ENCODE peak calls at places on chromosome 20, in seven cellular contexts. U is lower leg skin, W is foreskin fibroblast, M is AG10803, N is choroid plexus epithelial cell, F is A549, K is heart left ventricle. R is an unnamed sample.

GRCh38 chr20:59938696-59939051 is 1.4 kb downstream of the PPP1R3D start:
- DNase-seq in N (peak; percentile 5), F (no peak), K (peak; percentile 26), U (no peak), M (peak; percentile 47), W (peak; percentile 21), R (no peak)

GRCh38 chr20:57498425-57499400 is 26.2 kb downstream of the CTCFL start:
- DNase-seq in M (peak; percentile 21), N (peak; percentile 23), W (no peak), F (peak; percentile 40), U (no peak), K (no peak), R (peak; percentile 6)

GRCh38 chr20:20664795-20665194 is 47.6 kb downstream of the RALGAPA2 start:
- DNase-seq in W (no peak), U (no peak), M (no peak), F (peak; percentile 66), N (peak; percentile 52), K (no peak), R (peak; percentile 16)

GRCh38 chr20:57514273-57514751 is 10.6 kb downstream of the CTCFL start:
- DNase-seq in M (peak; percentile 71), U (peak; percentile 79), W (peak; percentile 51), K (peak; percentile 66), F (peak; percentile 73), N (peak; percentile 88), R (peak; percentile 63)

GRCh38 chr20:62262064-62262463 is 23.7 kb downstream of the OSBPL2 start:
- DNase-seq in N (no peak), F (no peak), U (no peak), K (no peak), M (no peak), W (no peak), R (no peak)

GRCh38 chr20:33373735-33374605 is 27.3 kb downstream of the CDK5RAP1 start:
- DNase-seq in M (peak; percentile 73), K (no peak), W (peak; percentile 56), F (peak; percentile 95), U (no peak), N (peak; percentile 50), R (peak; percentile 71)

GRCh38 chr20:4605166-4605565 is 116.5 kb upstream of the PRND start:
- DNase-seq in N (no peak), M (no peak), K (no peak), U (no peak), W (no peak), F (no peak), R (no peak)

GRCh38 chr20:9392892-9393857 is 121.2 kb upstream of the LAMP5 start:
- DNase-seq in M (peak; percentile 64), W (peak; percentile 60), U (peak; percentile 46), K (peak; percentile 63), N (peak; percentile 81), F (peak; percentile 62), R (peak; percentile 66)

GRCh38 chr20:48102821-48103635 is 317.7 kb upstream of the SULF2 start:
- DNase-seq in N (peak; percentile 52), M (peak; percentile 13), F (no peak), W (no peak), U (no peak), K (no peak), R (peak; percentile 2)

GRCh38 chr20:11965602-11966001 is 47.9 kb downstream of the BTBD3 start:
- DNase-seq in F (no peak), W (no peak), N (peak; percentile 26), M (peak; percentile 6), U (no peak), K (no peak), R (no peak)

GRCh38 chr20:49575551-49576060 is 7.7 kb upstream of the PTGIS start:
- DNase-seq in M (peak; percentile 63), F (peak; percentile 33), W (no peak), K (peak; percentile 53), N (no peak), U (no peak), R (no peak)

GRCh38 chr20:5741089-5741488 is 9.1 kb upstream of the SHLD1 start:
- DNase-seq in K (no peak), W (no peak), U (no peak), F (peak; percentile 37), M (no peak), N (no peak), R (no peak)

GRCh38 chr20:47150403-47151152 is 205.9 kb downstream of the ZMYND8 start:
- DNase-seq in F (peak; percentile 79), U (peak; percentile 49), M (peak; percentile 71), W (peak; percentile 55), K (peak; percentile 56), N (peak; percentile 87), R (peak; percentile 76)

GRCh38 chr20:34978092-34978744 is 22.6 kb downstream of the MYH7B start:
- DNase-seq in U (no peak), N (no peak), M (no peak), F (no peak), W (no peak), K (peak; percentile 40), R (no peak)

GRCh38 chr20:58852559-58853271 is at the start of gene GNAS:
- DNase-seq in F (peak; percentile 62), N (peak; percentile 76), U (no peak), W (peak; percentile 53), M (peak; percentile 49), K (peak; percentile 61), R (peak; percentile 50)
- TF ChIP-seq CTCF in F (peak; percentile 59), N (peak; percentile 85), U (no peak), W (peak; percentile 72), M (peak; percentile 67), K (peak; percentile 54), R (peak; percentile 77)

GRCh38 chr20:45347936-45348809 is at the start of gene SDC4:
- DNase-seq in M (peak; percentile 66), U (no peak), F (peak; percentile 51), K (peak; percentile 75), W (peak; percentile 64), N (peak; percentile 66), R (peak; percentile 49)
- H3K4me3 ChIP-seq in M (peak within 1 kb of the TSS; percentile 97), U (peak within 1 kb of the TSS; percentile 67), F (peak within 1 kb of the TSS; percentile 86), K (peak within 1 kb of the TSS; percentile 88), W (peak within 1 kb of the TSS; percentile 95), N (peak within 1 kb of the TSS; percentile 85), R (peak within 1 kb of the TSS; percentile 89)

GRCh38 chr20:16902657-16903056 is 154.5 kb downstream of the OTOR start:
- DNase-seq in U (no peak), W (no peak), N (no peak), K (no peak), F (no peak), M (no peak), R (no peak)

DNA sequence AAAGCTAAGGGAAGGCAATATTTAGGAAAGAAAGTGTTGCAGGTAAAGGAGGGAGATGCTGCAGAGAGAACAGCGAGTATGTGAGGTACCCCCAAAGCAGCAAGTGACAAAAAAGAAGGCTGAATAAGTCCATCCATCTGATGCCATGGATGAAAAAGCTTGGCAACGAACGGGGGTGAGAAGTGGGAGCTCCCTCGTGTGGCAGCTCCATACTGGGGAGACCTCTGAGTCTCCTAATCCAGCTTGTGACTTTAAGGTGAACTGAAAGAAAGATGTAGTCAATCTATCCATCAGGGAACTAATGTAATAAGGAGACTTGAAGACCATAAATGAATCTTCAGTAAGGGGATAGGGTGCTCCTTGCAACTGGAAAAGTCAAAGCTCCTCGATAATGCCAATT is 156.6 kb downstream of the OTOR start:
- DNase-seq in F (peak; percentile 18), M (no peak), K (no peak), W (no peak), N (no peak), U (no peak), R (no peak)
- TF ChIP-seq CTCF in F (no peak), M (no peak), K (no peak), W (no peak), N (no peak), U (no peak), R (no peak)

DNA sequence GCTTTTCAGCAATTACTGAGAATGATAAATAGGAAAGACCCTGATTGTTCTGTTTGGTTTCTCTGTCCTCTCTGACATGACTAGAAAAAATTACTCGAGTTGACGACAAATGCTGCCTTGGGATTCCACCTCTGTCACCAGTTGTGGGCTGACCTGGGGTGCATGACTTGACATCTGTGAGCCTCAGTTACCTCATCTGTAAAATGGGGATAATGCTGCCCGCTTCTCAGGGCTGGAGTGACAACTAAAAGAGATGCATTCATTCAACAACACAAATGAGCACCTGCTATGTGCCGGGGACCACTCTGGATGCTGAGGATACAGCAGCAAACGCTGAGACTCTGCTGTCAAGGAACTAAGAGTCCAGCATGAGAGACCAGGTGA is 94.8 kb downstream of the NFATC2 start:
- DNase-seq in N (no peak), W (no peak), F (no peak), M (no peak), U (no peak), K (no peak), R (no peak)
- H3K4me3 ChIP-seq in N (no peak overlapping the region), W (no peak overlapping the region), F (no peak overlapping the region), M (no peak overlapping the region), U (no peak overlapping the region), K (no peak overlapping the region), R (no peak overlapping the region)

DNA sequence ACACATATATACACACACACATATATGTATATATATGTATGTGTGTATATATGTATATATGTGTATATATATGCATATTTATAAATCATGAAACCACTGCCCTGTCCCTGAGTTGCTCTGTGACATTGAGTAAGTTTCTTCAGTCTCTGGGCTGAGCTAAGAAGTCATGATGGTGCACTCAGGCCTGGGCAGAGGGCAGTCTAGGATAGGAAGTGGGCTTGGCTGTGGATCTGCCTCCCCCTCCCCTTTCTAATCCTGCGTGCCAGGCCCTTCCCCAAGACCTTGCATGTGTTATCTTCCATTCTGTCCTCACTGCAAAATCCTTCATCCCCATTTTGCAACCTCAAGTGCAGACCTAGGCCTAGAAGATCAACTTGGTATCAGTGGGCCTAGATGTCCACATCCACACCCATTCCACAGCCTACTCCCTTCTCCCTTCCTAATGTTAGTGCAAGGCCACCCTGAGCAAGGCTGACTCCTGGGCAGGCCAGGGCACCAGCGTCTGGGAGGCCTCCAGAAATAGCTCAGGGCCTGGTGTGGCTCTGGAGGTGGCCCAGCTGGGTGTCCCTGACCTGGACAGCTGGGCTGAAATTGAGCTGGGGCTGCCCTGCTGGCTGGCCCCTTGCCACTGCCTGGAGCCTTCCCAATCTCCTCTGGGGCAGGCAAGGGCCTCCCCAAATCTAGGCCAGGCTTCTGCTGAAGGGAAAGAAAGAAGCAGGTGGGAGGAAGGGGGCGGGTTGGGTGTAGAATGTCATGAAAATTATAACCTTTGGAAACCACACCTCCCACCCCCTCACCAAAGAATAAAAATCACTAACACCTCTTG is 1.9 kb downstream of the FAM110A start:
- DNase-seq in K (peak; percentile 74), U (no peak), W (no peak), F (no peak), M (no peak), N (no peak), R (no peak)
- TF ChIP-seq CTCF in K (no peak), U (no peak), W (no peak), F (no peak), M (no peak), N (no peak), R (no peak)

GRCh38 chr20:10863337-10864060 is 189.7 kb upstream of the JAG1 start:
- DNase-seq in N (peak; percentile 91), K (peak; percentile 31), U (no peak), M (peak; percentile 81), W (peak; percentile 74), F (peak; percentile 57), R (peak; percentile 88)
- H3K4me3 ChIP-seq in N (no peak overlapping the region), K (no peak overlapping the region), U (no peak overlapping the region), M (no peak overlapping the region), W (no peak overlapping the region), F (no peak overlapping the region), R (no peak overlapping the region)

GRCh38 chr20:58647162-58647813 is 3.8 kb upstream of the STX16 start:
- DNase-seq in F (no peak), N (no peak), U (no peak), W (no peak), M (no peak), K (no peak), R (no peak)
- TF ChIP-seq CTCF in F (no peak), N (no peak), U (no peak), W (no peak), M (no peak), K (no peak), R (no peak)

GRCh38 chr20:51447097-51447764 is 95.3 kb downstream of the NFATC2 start:
- DNase-seq in F (peak; percentile 77), M (peak; percentile 95), W (peak; percentile 93), N (peak; percentile 84), U (peak; percentile 76), K (peak; percentile 64), R (peak; percentile 95)
- H3K4me3 ChIP-seq in F (peak overlapping the region; percentile 1), M (no peak overlapping the region), W (peak overlapping the region; percentile 27), N (no peak overlapping the region), U (no peak overlapping the region), K (no peak overlapping the region), R (no peak overlapping the region)

R was measured in astrocyte of the spinal cord.